ENCODE peak calls at places on chromosome 9, in five cellular contexts. Z, S, P, G and T are unnamed samples.

GRCh38 chr9:110276827-110277226 is 20.5 kb upstream of the TXN start:
- ATAC-seq in P (no peak), S (no peak), Z (no peak), G (no peak), T (no peak)

GRCh38 chr9:105205787-105206511 is 38.5 kb upstream of the SLC44A1 start:
- ATAC-seq in P (peak), Z (no peak), S (no peak), G (peak), T (no peak)

GRCh38 chr9:38083858-38084555 is 15.0 kb upstream of the SHB start:
- ATAC-seq in S (no peak), P (no peak), G (no peak), Z (no peak), T (no peak)

GRCh38 chr9:4519604-4520003 is 29.3 kb downstream of the SLC1A1 start:
- ATAC-seq in G (no peak), S (no peak), Z (peak), P (no peak), T (peak)

GRCh38 chr9:78029601-78030552 is 1.7 kb downstream of the GNAQ start:
- ATAC-seq in G (no peak), P (peak), S (no peak), Z (peak), T (no peak)

GRCh38 chr9:78031271-78031825 is at the start of gene GNAQ:
- ATAC-seq in S (no peak), Z (peak), P (no peak), G (peak), T (peak)

GRCh38 chr9:126038790-126039189 is 287.8 kb upstream of the MVB12B start:
- ATAC-seq in S (no peak), P (no peak), G (no peak), Z (no peak), T (no peak)

GRCh38 chr9:68678430-68678829 is 26.6 kb upstream of the PIP5K1B start:
- ATAC-seq in Z (no peak), G (no peak), S (no peak), P (no peak), T (peak)

GRCh38 chr9:20701058-20701457 is 17.0 kb downstream of the FOCAD start:
- ATAC-seq in Z (no peak), S (no peak), G (no peak), P (no peak), T (no peak)

GRCh38 chr9:76292658-76293057 is 101.6 kb downstream of the RFK start:
- ATAC-seq in Z (no peak), G (no peak), S (no peak), P (no peak), T (no peak)

GRCh38 chr9:124386201-124386600 is 29.0 kb downstream of the PSMB7 start:
- ATAC-seq in S (no peak), Z (no peak), P (no peak), G (no peak), T (no peak)

GRCh38 chr9:38651400-38652042 is 31.1 kb upstream of the ANKRD18A start:
- ATAC-seq in G (no peak), S (no peak), P (no peak), Z (no peak), T (no peak)

GRCh38 chr9:129220771-129221170 is 42.7 kb upstream of the IER5L start:
- ATAC-seq in S (no peak), Z (peak), P (no peak), G (no peak), T (no peak)

GRCh38 chr9:114491430-114492003 is 13.8 kb downstream of the WHRN start:
- ATAC-seq in P (no peak), S (no peak), G (no peak), Z (no peak), T (no peak)

GRCh38 chr9:134442486-134443168 is 116.4 kb downstream of the RXRA start:
- ATAC-seq in Z (no peak), G (no peak), S (no peak), P (peak), T (no peak)

GRCh38 chr9:136146126-136147037 is 27.7 kb upstream of the TMEM250 start:
- ATAC-seq in Z (no peak), P (no peak), S (no peak), G (no peak), T (no peak)

GRCh38 chr9:94900222-94901018 is 173.9 kb downstream of the AOPEP start:
- ATAC-seq in P (peak), G (peak), Z (no peak), S (no peak), T (no peak)

GRCh38 chr9:108676344-108676743 is 179.4 kb downstream of the ACTL7B start:
- ATAC-seq in S (no peak), P (no peak), Z (no peak), G (no peak), T (no peak)

GRCh38 chr9:98020471-98021145 is 35.9 kb upstream of the NANS start:
- ATAC-seq in Z (no peak), G (no peak), P (no peak), S (peak), T (peak)

GRCh38 chr9:116741106-116741740 is 54.1 kb downstream of the TRIM32 start:
- ATAC-seq in Z (no peak), G (no peak), S (peak), P (no peak), T (no peak)

GRCh38 chr9:75185585-75186170 is 97.4 kb downstream of the OSTF1 start:
- ATAC-seq in P (no peak), G (no peak), S (no peak), Z (peak), T (no peak)

GRCh38 chr9:101977614-101978210 is 239.3 kb upstream of the GRIN3A start:
- ATAC-seq in S (no peak), G (no peak), P (no peak), Z (no peak), T (no peak)

GRCh38 chr9:107975426-107976010 is 485.9 kb upstream of the KLF4 start:
- ATAC-seq in G (no peak), P (no peak), S (no peak), Z (no peak), T (no peak)

GRCh38 chr9:2638871-2639673 is 17.5 kb downstream of the VLDLR start:
- ATAC-seq in Z (no peak), G (no peak), P (no peak), S (peak), T (peak)

GRCh38 chr9:101324245-101324804 is 60.5 kb downstream of the BAAT start:
- ATAC-seq in G (no peak), S (no peak), Z (no peak), P (no peak), T (no peak)

GRCh38 chr9:68523367-68523936 is 17.2 kb downstream of the TMEM252 start:
- ATAC-seq in S (no peak), Z (no peak), P (no peak), G (no peak), T (no peak)

GRCh38 chr9:134144801-134145200 is 8.9 kb downstream of the WDR5 start:
- ATAC-seq in G (no peak), S (no peak), Z (no peak), P (no peak), T (no peak)

GRCh38 chr9:123373447-123373923 is 17.5 kb downstream of the CRB2 start:
- ATAC-seq in P (no peak), S (no peak), Z (no peak), G (no peak), T (no peak)